ENCODE peak calls at places on chromosome 19, in ten cellular contexts. F is NCI-H1105; L is GM04504; E is substantia nigra; I is activated CD4-positive, alpha-beta T cell treated with anti-CD3 and anti-CD28 coated beads, Interleukin-2, amount 50 U/mL, for 1 hour; G is T-helper 1 cell; D is stimulated activated effector memory CD8-positive, alpha-beta T cell treated with anti-CD3 and anti-CD28 coated beads, Interleukin-12 subunit alpha, Interleukin-12 subunit beta, amount 100 ng/mL, for 72 hours; X is HS-27A; S is mesothelial cell of epicardium; K is stimulated activated CD4-positive, alpha-beta T cell treated with anti-CD3 and anti-CD28 coated beads, TNF-alpha, amount 100 ng/mL, for 4 hours. B is an unnamed sample.

GRCh38 chr19:10580979-10581631 is 6.0 kb downstream of the AP1M2 start:
- DNase-seq in K (peak), E (peak), L (peak), I (peak), F (no peak), D (peak), X (peak), G (peak), S (peak), B (no peak)

GRCh38 chr19:51799998-51800848 is 5.3 kb downstream of the FPR3 start:
- DNase-seq in K (no peak), L (no peak), X (no peak), S (no peak), G (no peak), D (no peak), F (no peak), I (no peak), E (no peak), B (no peak)

GRCh38 chr19:13463296-13463695 is 43.0 kb downstream of the CACNA1A start:
- DNase-seq in D (no peak), I (no peak), K (no peak), E (no peak), X (no peak), G (no peak), L (no peak), F (no peak), S (peak), B (no peak)

GRCh38 chr19:9456018-9456689 is 20.8 kb upstream of the ZNF266 start:
- DNase-seq in D (no peak), X (no peak), I (no peak), K (no peak), F (no peak), L (no peak), E (no peak), S (no peak), G (no peak), B (no peak)

GRCh38 chr19:35973487-35973886 is 21.5 kb upstream of the SDHAF1 start:
- DNase-seq in I (no peak), D (no peak), S (no peak), E (no peak), X (no peak), L (no peak), K (no peak), F (no peak), G (no peak), B (no peak)

GRCh38 chr19:28701491-28701890 is 511.5 kb downstream of the UQCRFS1 start:
- DNase-seq in L (peak), G (no peak), X (no peak), I (no peak), K (no peak), F (no peak), D (no peak), E (no peak), S (no peak), B (no peak)

GRCh38 chr19:43502419-43502976 is 2.0 kb downstream of the PHLDB3 start:
- DNase-seq in I (no peak), F (no peak), K (no peak), D (no peak), L (no peak), E (no peak), G (no peak), X (no peak), S (no peak), B (no peak)

GRCh38 chr19:32289566-32290210 is 55.7 kb upstream of the ZNF507 start:
- DNase-seq in E (no peak), G (no peak), K (no peak), S (no peak), X (no peak), F (no peak), L (no peak), D (no peak), I (no peak), B (no peak)

GRCh38 chr19:54573330-54573872 is at the start of gene LILRA2:
- DNase-seq in E (no peak), X (no peak), K (no peak), D (no peak), L (no peak), F (no peak), I (no peak), G (no peak), S (no peak), B (no peak)

GRCh38 chr19:48480476-48481190 is 11.5 kb downstream of the CYTH2 start:
- DNase-seq in L (no peak), G (peak), I (peak), F (no peak), K (no peak), X (no peak), E (peak), S (no peak), D (peak), B (no peak)

GRCh38 chr19:49988433-49988832 is 27.5 kb upstream of the SIGLEC11 start:
- DNase-seq in D (no peak), X (no peak), E (no peak), G (no peak), I (no peak), L (peak), K (no peak), S (no peak), F (no peak), B (no peak)

B was measured in iPS DF 6.9.